ENCODE peak calls at places on chromosomes 11 and 22, in four cellular contexts. D is B cell; I is stimulated activated CD8-positive, alpha-beta memory T cell treated with anti-CD3 and anti-CD28 coated beads, Interleukin-4, amount 100 ng/mL, for 1 hour; G is HEK293T. C is an unnamed sample.

GRCh38 chr11:76800466-76801200 is 17.5 kb downstream of the TSKU start:
- DNase-seq in D (no peak), I (no peak), G (no peak), C (no peak)

GRCh38 chr22:39312410-39312809 is 7.0 kb downstream of the RPL3 start:
- DNase-seq in D (no peak), I (no peak), G (no peak), C (no peak)

GRCh38 chr11:11764428-11764803 is 77.4 kb upstream of the USP47 start:
- DNase-seq in D (no peak), I (no peak), G (no peak), C (no peak)

GRCh38 chr11:27621440-27622161 is 78.7 kb downstream of the BDNF start:
- DNase-seq in D (no peak), I (no peak), G (no peak), C (no peak)

GRCh38 chr11:110818032-110818687 is 105.9 kb upstream of the ARHGAP20 start:
- DNase-seq in D (no peak), I (no peak), G (no peak), C (no peak)

GRCh38 chr11:86523738-86524602 is 148.4 kb downstream of the ME3 start:
- DNase-seq in D (no peak), I (no peak), G (no peak), C (no peak)

GRCh38 chr11:63761173-63761572 is 7.4 kb downstream of the ZFTA start:
- DNase-seq in D (no peak), I (no peak), G (no peak), C (peak)

GRCh38 chr22:45102896-45103420 is 60.8 kb upstream of the NUP50 start:
- DNase-seq in D (no peak), I (no peak), G (no peak), C (no peak)

GRCh38 chr11:121112498-121113455 is 11.7 kb downstream of the TECTA start:
- DNase-seq in D (peak), I (no peak), G (peak), C (peak)

GRCh38 chr11:108975641-108976071 is 310.8 kb downstream of the DDX10 start:
- DNase-seq in D (no peak), I (no peak), G (no peak), C (no peak)

GRCh38 chr11:68749501-68750196 is 1.7 kb downstream of the TESMIN start:
- DNase-seq in D (no peak), I (no peak), G (no peak), C (peak)

GRCh38 chr22:46738961-46739870 is 1.2 kb upstream of the CERK start:
- DNase-seq in D (peak), I (no peak), G (no peak), C (no peak)

GRCh38 chr22:28939394-28939793 is 56.0 kb downstream of the ZNRF3 start:
- DNase-seq in D (no peak), I (no peak), G (no peak), C (no peak)

GRCh38 chr22:30392661-30393321 is 4.0 kb upstream of the SEC14L2 start:
- DNase-seq in D (no peak), I (no peak), G (no peak), C (no peak)

C was measured in WTC11.